ENCODE peak calls at places on chromosomes 4 and X, in six cellular contexts. I is breast epithelium; N is CD8-positive, alpha-beta T cell; L is OCI-LY7; P is GM23338; Z is GM12865. T is an unnamed sample.

GRCh38 chr4:22268350-22269025 is 247.4 kb downstream of the ADGRA3 start:
- DNase-seq in I (no peak), N (no peak), L (no peak), P (no peak), Z (no peak), T (no peak)

GRCh38 chr4:11106769-11107168 is 321.9 kb downstream of the HS3ST1 start:
- DNase-seq in I (no peak), N (no peak), L (no peak), P (no peak), Z (no peak), T (no peak)

GRCh38 chr4:15336410-15337184 is 91.2 kb upstream of the C1QTNF7 start:
- DNase-seq in I (no peak), N (no peak), L (no peak), P (peak; percentile 12), Z (no peak), T (no peak)

GRCh38 chrX:50115973-50116372 is 84.8 kb downstream of the AKAP4 start:
- DNase-seq in I (no peak), N (no peak), L (no peak), P (no peak), Z (no peak), T (no peak)

GRCh38 chrX:24988314-24988713 is 27.5 kb downstream of the ARX start:
- DNase-seq in I (no peak), N (no peak), L (no peak), P (no peak), Z (no peak), T (no peak)

GRCh38 chrX:74138943-74139342 is 165.0 kb upstream of the ZCCHC13 start:
- DNase-seq in I (no peak), N (no peak), L (no peak), P (no peak), Z (no peak), T (no peak)

GRCh38 chr4:54902261-54902660 is 223.1 kb downstream of the KDR start:
- DNase-seq in I (peak; percentile 73), N (no peak), L (no peak), P (no peak), Z (no peak), T (no peak)

GRCh38 chr4:133799916-133800315 is 401.7 kb downstream of the PABPC4L start:
- DNase-seq in I (no peak), N (no peak), L (no peak), P (no peak), Z (no peak), T (no peak)

GRCh38 chr4:7826176-7826908 is 113.3 kb downstream of the AFAP1 start:
- DNase-seq in I (no peak), N (no peak), L (no peak), P (peak; percentile 48), Z (no peak), T (no peak)

GRCh38 chr4:138290803-138291202 is 48.7 kb upstream of the SLC7A11 start:
- DNase-seq in I (no peak), N (no peak), L (no peak), P (no peak), Z (no peak), T (no peak)

GRCh38 chr4:184459413-184459812 is 14.9 kb downstream of the IRF2 start:
- DNase-seq in I (no peak), N (no peak), L (no peak), P (no peak), Z (no peak), T (no peak)

GRCh38 chrX:17473021-17473420 is 98.0 kb downstream of the NHS start:
- DNase-seq in I (no peak), N (no peak), L (no peak), P (no peak), Z (no peak), T (no peak)

GRCh38 chrX:15107367-15107988 is 162.4 kb downstream of the ASB9 start:
- DNase-seq in I (no peak), N (no peak), L (no peak), P (peak; percentile 12), Z (peak; percentile 3), T (no peak)

GRCh38 chrX:72245461-72246089 is 6.7 kb upstream of the ERCC6L start:
- DNase-seq in I (peak; percentile 26), N (peak; percentile 62), L (peak; percentile 31), P (peak; percentile 74), Z (peak; percentile 28), T (peak; percentile 29)

GRCh38 chr4:142648378-142648777 is 197.7 kb downstream of the INPP4B start:
- DNase-seq in I (no peak), N (no peak), L (no peak), P (no peak), Z (peak; percentile 33), T (no peak)

GRCh38 chr4:10173039-10173753 is 56.6 kb upstream of the WDR1 start:
- DNase-seq in I (peak; percentile 27), N (no peak), L (no peak), P (no peak), Z (no peak), T (no peak)

GRCh38 chr4:76430519-76431388 is 4.3 kb upstream of the SHROOM3 start:
- DNase-seq in I (no peak), N (no peak), L (peak; percentile 46), P (peak; percentile 83), Z (peak; percentile 64), T (no peak)

GRCh38 chrX:70398899-70399298 is 24.2 kb upstream of the GDPD2 start:
- DNase-seq in I (no peak), N (no peak), L (peak; percentile 26), P (no peak), Z (no peak), T (no peak)

GRCh38 chr4:94285666-94286065 is 57.0 kb downstream of the HPGDS start:
- DNase-seq in I (no peak), N (no peak), L (no peak), P (no peak), Z (no peak), T (no peak)

GRCh38 chr4:94284889-94285288 is 57.7 kb downstream of the HPGDS start:
- DNase-seq in I (no peak), N (no peak), L (no peak), P (no peak), Z (no peak), T (no peak)

GRCh38 chr4:94290245-94290644 is 52.4 kb downstream of the HPGDS start:
- DNase-seq in I (no peak), N (no peak), L (no peak), P (peak; percentile 10), Z (no peak), T (no peak)
- TF ChIP-seq CTCF in I (no peak), N (no peak), L (no peak), P (peak; percentile 13), Z (no peak), T (no peak)

GRCh38 chrX:53674581-53674980 is 11.9 kb downstream of the HUWE1 start:
- DNase-seq in I (no peak), N (no peak), L (no peak), P (no peak), Z (no peak), T (no peak)

GRCh38 chrX:53682885-53683555 is 3.5 kb downstream of the HUWE1 start:
- DNase-seq in I (no peak), N (peak; percentile 50), L (peak; percentile 65), P (peak; percentile 68), Z (peak; percentile 61), T (no peak)

GRCh38 chrX:53683556-53684414 is 2.7 kb downstream of the HUWE1 start:
- DNase-seq in I (peak; percentile 95), N (peak; percentile 89), L (peak; percentile 98), P (peak; percentile 98), Z (peak; percentile 98), T (peak; percentile 54)

GRCh38 chrX:53681661-53682060 is 4.9 kb downstream of the HUWE1 start:
- DNase-seq in I (no peak), N (no peak), L (no peak), P (no peak), Z (no peak), T (no peak)

GRCh38 chrX:53678667-53679066 is 7.9 kb downstream of the HUWE1 start:
- DNase-seq in I (no peak), N (no peak), L (no peak), P (peak; percentile 32), Z (peak; percentile 11), T (no peak)
- TF ChIP-seq CTCF in I (no peak), N (no peak), L (peak; percentile 38), P (no peak), Z (peak; percentile 16), T (no peak)

DNA sequence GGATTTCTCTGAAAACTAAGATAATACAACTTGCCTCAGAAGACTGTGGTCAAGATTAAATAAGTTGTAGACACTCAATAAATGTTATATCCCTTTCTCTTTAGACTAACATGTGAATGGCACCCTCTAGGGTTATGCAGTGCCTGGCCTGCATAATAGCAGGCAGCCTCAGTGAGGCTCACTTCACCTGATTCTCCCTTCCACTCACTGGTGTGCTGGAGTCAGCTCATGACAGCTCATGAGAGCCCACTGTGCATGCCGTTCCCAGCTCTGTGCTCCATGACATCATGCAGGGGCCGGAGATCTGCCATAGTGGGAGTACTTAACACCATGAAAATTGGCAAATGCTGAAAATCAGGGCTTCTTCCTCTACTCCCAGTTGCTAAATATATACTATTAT is 64.5 kb downstream of the TEC start:
- DNase-seq in I (no peak), N (no peak), L (no peak), P (no peak), Z (no peak), T (no peak)
- TF ChIP-seq CTCF in I (no peak), N (no peak), L (no peak), P (no peak), Z (no peak), T (no peak)

DNA sequence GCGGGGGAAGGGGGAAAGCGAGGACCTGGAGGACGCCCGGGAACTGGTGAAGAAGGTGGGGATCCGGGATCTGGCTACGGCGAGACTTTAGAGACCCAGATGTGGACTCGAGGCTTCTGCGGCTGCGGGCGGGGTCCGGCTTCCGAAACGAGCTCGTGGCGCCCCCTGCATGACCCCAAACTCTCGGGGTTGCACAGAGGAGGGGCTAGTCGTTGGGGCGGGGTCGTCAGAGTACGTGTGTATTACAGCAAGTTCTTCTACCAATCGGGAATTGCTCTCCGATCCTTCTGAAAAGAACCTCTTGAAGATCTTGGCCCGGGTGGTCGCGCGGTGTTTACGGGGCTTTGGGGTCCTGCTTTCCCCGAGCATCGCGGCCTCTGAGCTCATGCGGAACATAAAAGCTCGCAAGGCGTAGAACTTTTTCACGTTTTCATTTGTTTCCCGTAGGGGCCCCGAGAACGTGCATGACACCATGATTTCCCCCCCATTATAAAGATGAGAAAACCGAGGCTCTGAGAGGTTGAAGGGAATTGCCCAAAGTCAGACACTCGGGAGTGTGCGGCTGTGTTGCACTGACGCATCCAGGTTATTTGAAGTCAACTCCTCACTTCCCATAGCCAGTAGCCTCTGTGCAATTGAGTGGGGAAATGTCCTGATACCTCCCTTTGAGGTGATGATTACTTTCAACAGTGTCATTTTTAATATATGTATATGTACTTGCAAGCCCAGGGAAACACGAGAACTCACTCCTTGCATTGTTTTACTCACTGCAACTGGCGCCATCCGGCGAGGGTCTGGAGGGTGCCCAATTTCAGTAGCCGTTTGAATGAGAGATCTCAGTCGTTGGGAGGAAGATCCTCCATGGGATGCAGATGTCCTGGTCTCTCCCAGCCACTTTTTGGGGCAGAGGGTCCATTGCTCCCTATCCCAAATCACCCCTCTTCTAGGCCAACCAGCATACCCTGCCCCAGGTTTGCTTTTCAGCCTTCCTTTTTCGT is at the start of gene BEND4:
- DNase-seq in I (no peak), N (no peak), L (peak; percentile 83), P (peak; percentile 91), Z (no peak), T (no peak)
- TF ChIP-seq CTCF in I (no peak), N (no peak), L (peak; percentile 66), P (no peak), Z (no peak), T (no peak)